ENCODE peak calls at places on chromosomes 11 and 22, in seven cellular contexts. G is stimulated activated CD4-positive, alpha-beta T cell treated with anti-CD3 and anti-CD28 coated beads, Interleukin-4, amount 100 ng/mL, for 48 hours; X is HS-27A; D is testis; Q is GM04503; U is Daoy; L is brain microvascular endothelial cell. J is an unnamed sample.
A peak's percentile ranks its signal among the peaks of the same experiment; 100 is the strongest.

GRCh38 chr11:23732026-23732425 is 764.8 kb upstream of the LUZP2 start:
- DNase-seq in Q (no peak), G (no peak), U (no peak), D (no peak), L (peak; percentile 37), X (peak; percentile 15), J (no peak)

GRCh38 chr22:40668611-40669390 is 10.5 kb upstream of the MCHR1 start:
- DNase-seq in Q (peak; percentile 88), U (peak; percentile 19), D (no peak), G (no peak), X (no peak), L (peak; percentile 64), J (no peak)

GRCh38 chr11:106533046-106533445 is 455.6 kb downstream of the AASDHPPT start:
- DNase-seq in Q (no peak), G (no peak), X (no peak), D (no peak), U (no peak), L (no peak), J (no peak)

GRCh38 chr11:9774591-9775392 is 110.9 kb downstream of the SWAP70 start:
- DNase-seq in D (peak; percentile 12), G (no peak), Q (peak; percentile 98), L (peak; percentile 90), U (no peak), X (peak; percentile 98), J (no peak)

GRCh38 chr11:100808904-100809491 is 121.9 kb downstream of the ARHGAP42 start:
- DNase-seq in G (no peak), U (peak; percentile 79), L (peak; percentile 79), D (no peak), X (no peak), Q (no peak), J (no peak)

GRCh38 chr11:32005786-32006406 is 85.0 kb upstream of the RCN1 start:
- DNase-seq in L (no peak), Q (no peak), D (peak; percentile 60), U (peak; percentile 82), X (peak; percentile 38), G (no peak), J (no peak)

GRCh38 chr11:795638-796564 is 2.2 kb downstream of the SLC25A22 start:
- DNase-seq in L (peak; percentile 75), G (peak; percentile 74), X (no peak), U (peak; percentile 96), Q (peak; percentile 34), D (peak; percentile 78), J (peak; percentile 43)

GRCh38 chr22:27828214-27828587 is 26.6 kb upstream of the MN1 start:
- DNase-seq in X (no peak), L (no peak), Q (no peak), G (no peak), D (no peak), U (no peak), J (no peak)

GRCh38 chr11:60985991-60986915 is 14.8 kb downstream of the CD6 start:
- DNase-seq in Q (no peak), U (peak; percentile 46), X (no peak), L (peak; percentile 41), D (no peak), G (peak; percentile 80), J (no peak)

GRCh38 chr22:39239561-39240423 is 5.0 kb downstream of the PDGFB start:
- DNase-seq in D (no peak), X (no peak), L (no peak), Q (no peak), U (peak; percentile 48), G (no peak), J (no peak)

GRCh38 chr11:113506461-113506860 is 31.3 kb upstream of the DRD2 start:
- DNase-seq in D (no peak), U (no peak), Q (no peak), L (no peak), G (no peak), X (no peak), J (no peak)

GRCh38 chr11:65448418-65449196 is 26.0 kb downstream of the NEAT1 start:
- DNase-seq in X (no peak), G (no peak), U (no peak), Q (peak; percentile 44), L (peak; percentile 63), D (no peak), J (no peak)

GRCh38 chr22:47695176-47695575 is 932.7 kb downstream of the TBC1D22A start:
- DNase-seq in G (no peak), D (no peak), Q (no peak), L (no peak), U (no peak), X (no peak), J (no peak)

GRCh38 chr11:2975594-2975993 is 16.5 kb downstream of the NAP1L4 start:
- DNase-seq in D (peak; percentile 58), Q (no peak), L (peak; percentile 18), G (peak; percentile 28), U (no peak), X (no peak), J (no peak)

GRCh38 chr11:57345555-57346151 is 7.5 kb downstream of the P2RX3 start:
- DNase-seq in Q (no peak), G (peak; percentile 60), D (peak; percentile 87), U (peak; percentile 74), L (peak; percentile 63), X (no peak), J (no peak)

GRCh38 chr11:46478196-46478595 is 86.6 kb upstream of the CHRM4 start:
- DNase-seq in U (no peak), L (no peak), X (no peak), Q (no peak), D (no peak), G (no peak), J (no peak)

GRCh38 chr11:67270256-67271211 is 4.3 kb downstream of the GRK2 start:
- DNase-seq in Q (no peak), D (no peak), U (no peak), G (no peak), X (no peak), L (no peak), J (no peak)

GRCh38 chr11:36744375-36745168 is 146.5 kb upstream of the RAG2 start:
- DNase-seq in G (peak; percentile 63), D (peak; percentile 93), U (peak; percentile 83), Q (no peak), L (peak; percentile 72), X (peak; percentile 24), J (peak; percentile 50)

GRCh38 chr22:39936523-39937145 is 23.6 kb upstream of the TMA7B start:
- DNase-seq in U (no peak), L (no peak), X (no peak), D (no peak), G (no peak), Q (no peak), J (no peak)

GRCh38 chr11:75347781-75348613 is 3.5 kb downstream of the ARRB1 start:
- DNase-seq in D (peak; percentile 59), Q (peak; percentile 85), L (peak; percentile 74), U (peak; percentile 85), G (no peak), X (no peak), J (no peak)

GRCh38 chr11:63871962-63872832 is 33.3 kb downstream of the MARK2 start:
- DNase-seq in X (peak; percentile 78), D (peak; percentile 90), L (peak; percentile 87), Q (peak; percentile 97), U (peak; percentile 85), G (no peak), J (peak; percentile 72)

GRCh38 chr11:62680825-62681240 is 2.0 kb upstream of the UBXN1 start:
- DNase-seq in U (peak; percentile 64), G (no peak), D (peak; percentile 78), Q (peak; percentile 65), X (no peak), L (peak; percentile 62), J (no peak)

GRCh38 chr11:2520736-2521035 is 75.9 kb downstream of the KCNQ1 start:
- DNase-seq in U (no peak), X (no peak), L (no peak), D (no peak), Q (no peak), G (no peak), J (no peak)

GRCh38 chr11:9861860-9862725 is 198.2 kb downstream of the SWAP70 start:
- DNase-seq in D (peak; percentile 70), U (peak; percentile 69), Q (no peak), G (peak; percentile 23), X (peak; percentile 88), L (peak; percentile 82), J (no peak)

GRCh38 chr11:2974272-2974671 is 17.9 kb downstream of the NAP1L4 start:
- DNase-seq in L (no peak), Q (no peak), X (no peak), G (no peak), U (no peak), D (no peak), J (no peak)